ENCODE peak calls at places on chromosomes 16 and 17, in four cellular contexts. One of them, this sample, is unnamed.

GRCh38 chr17:44409309-44410028 is 20.0 kb upstream of the ITGA2B start:
- DNase-seq in stomach: no peak
- DNase-seq in left ventricle myocardium inferior: no peak
- DNase-seq in fibroblast of mammary gland: no peak
- DNase-seq in this sample: no peak

GRCh38 chr17:77160032-77160876 is 19.5 kb downstream of the SEC14L1 start:
- DNase-seq in stomach: no peak
- DNase-seq in left ventricle myocardium inferior: no peak
- DNase-seq in fibroblast of mammary gland: no peak
- DNase-seq in this sample: no peak

GRCh38 chr17:57186231-57187019 is 69.9 kb upstream of the MSI2 start:
- DNase-seq in stomach: no peak
- DNase-seq in left ventricle myocardium inferior: no peak
- DNase-seq in fibroblast of mammary gland: no peak
- DNase-seq in this sample: no peak

GRCh38 chr16:8956265-8957060 is 7.2 kb downstream of the USP7 start:
- DNase-seq in stomach: no peak
- DNase-seq in left ventricle myocardium inferior: no peak
- DNase-seq in fibroblast of mammary gland: no peak
- DNase-seq in this sample: no peak

GRCh38 chr16:79703066-79703465 is 102.5 kb upstream of the MAF start:
- DNase-seq in stomach: no peak
- DNase-seq in left ventricle myocardium inferior: no peak
- DNase-seq in fibroblast of mammary gland: peak; percentile 18
- DNase-seq in this sample: peak; percentile 56

GRCh38 chr16:455453-455852 is 30.0 kb downstream of the RAB11FIP3 start:
- DNase-seq in stomach: no peak
- DNase-seq in left ventricle myocardium inferior: no peak
- DNase-seq in fibroblast of mammary gland: no peak
- DNase-seq in this sample: no peak

GRCh38 chr16:19502395-19503131 is 19.3 kb downstream of the GDE1 start:
- DNase-seq in stomach: peak; percentile 80
- DNase-seq in left ventricle myocardium inferior: peak; percentile 36
- DNase-seq in fibroblast of mammary gland: peak; percentile 79
- DNase-seq in this sample: peak; percentile 71

GRCh38 chr17:16915752-16916556 is 56.0 kb downstream of the TNFRSF13B start:
- DNase-seq in stomach: peak; percentile 67
- DNase-seq in left ventricle myocardium inferior: peak; percentile 40
- DNase-seq in fibroblast of mammary gland: peak; percentile 44
- DNase-seq in this sample: peak; percentile 50

GRCh38 chr17:62704381-62704971 is 77.0 kb downstream of the MRC2 start:
- DNase-seq in stomach: peak; percentile 34
- DNase-seq in left ventricle myocardium inferior: no peak
- DNase-seq in fibroblast of mammary gland: peak; percentile 64
- DNase-seq in this sample: peak; percentile 82

GRCh38 chr16:58882292-58882691 is 148.2 kb upstream of the GOT2 start:
- DNase-seq in stomach: no peak
- DNase-seq in left ventricle myocardium inferior: no peak
- DNase-seq in fibroblast of mammary gland: no peak
- DNase-seq in this sample: no peak

GRCh38 chr17:77881545-77881944 is 77.0 kb upstream of the TNRC6C start:
- DNase-seq in stomach: peak; percentile 67
- DNase-seq in left ventricle myocardium inferior: peak; percentile 90
- DNase-seq in fibroblast of mammary gland: peak; percentile 82
- DNase-seq in this sample: no peak

GRCh38 chr16:87048038-87048743 is 269.0 kb downstream of the C16orf95 start:
- DNase-seq in stomach: no peak
- DNase-seq in left ventricle myocardium inferior: no peak
- DNase-seq in fibroblast of mammary gland: no peak
- DNase-seq in this sample: no peak

GRCh38 chr17:32206816-32207215 is 58.8 kb upstream of the RHBDL3 start:
- DNase-seq in stomach: no peak
- DNase-seq in left ventricle myocardium inferior: no peak
- DNase-seq in fibroblast of mammary gland: peak; percentile 33
- DNase-seq in this sample: no peak

GRCh38 chr17:40490289-40490853 is 11.1 kb downstream of the TNS4 start:
- DNase-seq in stomach: no peak
- DNase-seq in left ventricle myocardium inferior: peak; percentile 42
- DNase-seq in fibroblast of mammary gland: peak; percentile 80
- DNase-seq in this sample: peak; percentile 82

GRCh38 chr17:73424571-73424970 is 112.8 kb upstream of the CDC42EP4 start:
- DNase-seq in stomach: no peak
- DNase-seq in left ventricle myocardium inferior: no peak
- DNase-seq in fibroblast of mammary gland: no peak
- DNase-seq in this sample: no peak

GRCh38 chr16:324451-325334 is 27.8 kb downstream of the AXIN1 start:
- DNase-seq in stomach: no peak
- DNase-seq in left ventricle myocardium inferior: peak; percentile 33
- DNase-seq in fibroblast of mammary gland: no peak
- DNase-seq in this sample: no peak

GRCh38 chr17:3678095-3678820 is 9.6 kb downstream of the EMC6 start:
- DNase-seq in stomach: no peak
- DNase-seq in left ventricle myocardium inferior: no peak
- DNase-seq in fibroblast of mammary gland: peak; percentile 71
- DNase-seq in this sample: no peak

GRCh38 chr16:13110124-13110796 is 208.9 kb downstream of the SHISA9 start:
- DNase-seq in stomach: no peak
- DNase-seq in left ventricle myocardium inferior: no peak
- DNase-seq in fibroblast of mammary gland: peak; percentile 75
- DNase-seq in this sample: peak; percentile 3

GRCh38 chr17:45826919-45827628 is 17.6 kb upstream of the SPPL2C start:
- DNase-seq in stomach: no peak
- DNase-seq in left ventricle myocardium inferior: no peak
- DNase-seq in fibroblast of mammary gland: no peak
- DNase-seq in this sample: no peak

GRCh38 chr16:4505356-4506153 is 29.4 kb downstream of the HMOX2 start:
- DNase-seq in stomach: peak; percentile 54
- DNase-seq in left ventricle myocardium inferior: no peak
- DNase-seq in fibroblast of mammary gland: no peak
- DNase-seq in this sample: no peak

GRCh38 chr17:57957886-57958285 is 2.7 kb upstream of the CUEDC1 start:
- DNase-seq in stomach: no peak
- DNase-seq in left ventricle myocardium inferior: no peak
- DNase-seq in fibroblast of mammary gland: no peak
- DNase-seq in this sample: no peak

GRCh38 chr16:26345951-26346350 is 654.2 kb downstream of the HS3ST4 start:
- DNase-seq in stomach: no peak
- DNase-seq in left ventricle myocardium inferior: no peak
- DNase-seq in fibroblast of mammary gland: no peak
- DNase-seq in this sample: no peak

GRCh38 chr16:12119562-12119961 is 143.0 kb downstream of the SNX29 start:
- DNase-seq in stomach: peak; percentile 50
- DNase-seq in left ventricle myocardium inferior: peak; percentile 27
- DNase-seq in fibroblast of mammary gland: no peak
- DNase-seq in this sample: peak; percentile 46

GRCh38 chr17:1582374-1582773 is 19.8 kb upstream of the PITPNA start:
- DNase-seq in stomach: no peak
- DNase-seq in left ventricle myocardium inferior: no peak
- DNase-seq in fibroblast of mammary gland: no peak
- DNase-seq in this sample: no peak

GRCh38 chr17:3886776-3887175 is 6.1 kb downstream of the CAMKK1 start:
- DNase-seq in stomach: no peak
- DNase-seq in left ventricle myocardium inferior: no peak
- DNase-seq in fibroblast of mammary gland: no peak
- DNase-seq in this sample: no peak

GRCh38 chr17:68820476-68820824 is 134.7 kb downstream of the ABCA8 start:
- DNase-seq in stomach: no peak
- DNase-seq in left ventricle myocardium inferior: no peak
- DNase-seq in fibroblast of mammary gland: no peak
- DNase-seq in this sample: no peak

DNA sequence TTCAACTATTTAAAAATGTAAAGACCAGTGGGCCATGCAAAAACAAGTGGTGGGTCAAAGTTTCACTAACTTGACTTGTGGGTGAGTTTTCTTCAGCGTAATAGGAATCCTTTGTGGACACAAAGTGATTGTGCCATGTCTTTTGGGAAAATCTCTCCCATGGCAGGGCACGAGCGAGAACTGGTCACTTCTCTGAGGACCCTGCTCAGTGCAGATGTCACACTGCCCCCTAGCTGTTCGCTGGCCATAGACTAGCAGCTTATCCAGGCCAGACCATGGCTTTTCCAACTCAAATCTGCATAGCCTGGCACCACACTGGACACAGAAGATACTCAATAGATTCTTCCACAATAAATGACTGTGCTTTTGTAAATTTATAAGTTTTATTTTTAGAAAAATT is 306.0 kb upstream of the CCL2 start:
- DNase-seq in stomach: no peak
- DNase-seq in left ventricle myocardium inferior: no peak
- DNase-seq in fibroblast of mammary gland: no peak
- DNase-seq in this sample: no peak
- TF ChIP-seq CTCF in stomach: no peak
- TF ChIP-seq CTCF in left ventricle myocardium inferior: peak; percentile 32
- TF ChIP-seq CTCF in fibroblast of mammary gland: peak; percentile 23
- TF ChIP-seq CTCF in this sample: no peak

GRCh38 chr17:61463068-61463980 is 11.1 kb downstream of the TBX4 start:
- DNase-seq in stomach: no peak
- DNase-seq in left ventricle myocardium inferior: no peak
- DNase-seq in fibroblast of mammary gland: no peak
- DNase-seq in this sample: no peak
- TF ChIP-seq CTCF in stomach: no peak
- TF ChIP-seq CTCF in left ventricle myocardium inferior: no peak
- TF ChIP-seq CTCF in fibroblast of mammary gland: no peak
- TF ChIP-seq CTCF in this sample: no peak

DNA sequence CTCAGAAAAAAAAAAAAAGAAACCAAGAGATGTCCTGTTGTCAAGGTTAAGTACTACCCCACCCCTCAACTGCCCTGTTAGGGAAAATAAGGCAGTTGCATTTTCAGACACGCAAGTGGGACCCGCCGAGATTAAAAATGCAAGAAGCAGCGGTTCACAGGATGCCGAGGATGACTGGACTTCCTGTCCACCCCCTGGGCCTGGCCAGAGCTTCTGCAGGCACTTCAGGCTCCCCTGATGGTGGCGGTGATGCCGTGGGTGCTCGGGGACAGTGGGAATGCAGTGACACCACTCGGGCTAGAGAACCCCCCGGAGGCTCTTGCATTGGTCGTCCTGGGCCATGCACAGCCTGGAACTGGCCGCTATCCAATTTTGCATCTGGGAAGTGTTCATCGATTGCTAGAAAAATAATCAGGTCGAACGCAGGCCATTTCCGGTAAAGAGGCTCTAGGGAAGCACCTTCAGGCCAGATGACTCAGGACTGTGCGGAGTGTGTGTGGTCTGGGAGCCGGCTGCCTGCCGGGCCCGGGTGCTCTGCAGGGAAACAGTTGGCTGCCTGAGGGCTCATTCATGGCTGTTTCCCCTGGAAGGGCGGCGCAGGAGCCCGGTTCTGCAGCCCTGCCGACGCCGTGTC is 13.4 kb upstream of the CRISPLD2 start:
- DNase-seq in stomach: peak; percentile 42
- DNase-seq in left ventricle myocardium inferior: peak; percentile 52
- DNase-seq in fibroblast of mammary gland: peak; percentile 89
- DNase-seq in this sample: no peak
- TF ChIP-seq CTCF in stomach: no peak
- TF ChIP-seq CTCF in left ventricle myocardium inferior: no peak
- TF ChIP-seq CTCF in fibroblast of mammary gland: no peak
- TF ChIP-seq CTCF in this sample: no peak

GRCh38 chr17:80414803-80415625 is at the start of gene ENDOV:
- DNase-seq in stomach: peak; percentile 95
- DNase-seq in left ventricle myocardium inferior: peak; percentile 94
- DNase-seq in fibroblast of mammary gland: peak; percentile 88
- DNase-seq in this sample: peak; percentile 73
- TF ChIP-seq CTCF in stomach: no peak
- TF ChIP-seq CTCF in left ventricle myocardium inferior: no peak
- TF ChIP-seq CTCF in fibroblast of mammary gland: no peak
- TF ChIP-seq CTCF in this sample: no peak

DNA sequence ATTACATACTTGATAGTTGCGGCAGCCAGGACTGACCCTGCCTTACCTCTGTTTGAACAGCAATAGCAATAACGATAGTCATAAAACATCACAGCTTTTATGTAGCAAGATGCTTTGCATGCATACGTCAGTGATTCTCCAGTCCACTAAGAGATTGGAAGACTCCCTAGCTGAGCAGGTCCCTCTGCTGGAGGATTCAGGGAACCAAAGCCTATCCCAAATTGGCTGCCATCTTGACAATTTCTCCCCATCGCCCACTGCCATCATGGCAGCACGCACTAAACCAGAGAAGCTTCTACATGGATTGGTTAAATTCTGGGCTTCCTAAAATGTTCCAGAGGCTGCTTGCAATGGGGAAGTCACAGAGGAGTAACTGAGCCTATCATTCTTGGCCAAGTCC is 360.6 kb upstream of the XYLT1 start:
- DNase-seq in stomach: no peak
- DNase-seq in left ventricle myocardium inferior: no peak
- DNase-seq in fibroblast of mammary gland: peak; percentile 59
- DNase-seq in this sample: no peak
- TF ChIP-seq CTCF in stomach: no peak
- TF ChIP-seq CTCF in left ventricle myocardium inferior: no peak
- TF ChIP-seq CTCF in fibroblast of mammary gland: peak; percentile 45
- TF ChIP-seq CTCF in this sample: no peak

DNA sequence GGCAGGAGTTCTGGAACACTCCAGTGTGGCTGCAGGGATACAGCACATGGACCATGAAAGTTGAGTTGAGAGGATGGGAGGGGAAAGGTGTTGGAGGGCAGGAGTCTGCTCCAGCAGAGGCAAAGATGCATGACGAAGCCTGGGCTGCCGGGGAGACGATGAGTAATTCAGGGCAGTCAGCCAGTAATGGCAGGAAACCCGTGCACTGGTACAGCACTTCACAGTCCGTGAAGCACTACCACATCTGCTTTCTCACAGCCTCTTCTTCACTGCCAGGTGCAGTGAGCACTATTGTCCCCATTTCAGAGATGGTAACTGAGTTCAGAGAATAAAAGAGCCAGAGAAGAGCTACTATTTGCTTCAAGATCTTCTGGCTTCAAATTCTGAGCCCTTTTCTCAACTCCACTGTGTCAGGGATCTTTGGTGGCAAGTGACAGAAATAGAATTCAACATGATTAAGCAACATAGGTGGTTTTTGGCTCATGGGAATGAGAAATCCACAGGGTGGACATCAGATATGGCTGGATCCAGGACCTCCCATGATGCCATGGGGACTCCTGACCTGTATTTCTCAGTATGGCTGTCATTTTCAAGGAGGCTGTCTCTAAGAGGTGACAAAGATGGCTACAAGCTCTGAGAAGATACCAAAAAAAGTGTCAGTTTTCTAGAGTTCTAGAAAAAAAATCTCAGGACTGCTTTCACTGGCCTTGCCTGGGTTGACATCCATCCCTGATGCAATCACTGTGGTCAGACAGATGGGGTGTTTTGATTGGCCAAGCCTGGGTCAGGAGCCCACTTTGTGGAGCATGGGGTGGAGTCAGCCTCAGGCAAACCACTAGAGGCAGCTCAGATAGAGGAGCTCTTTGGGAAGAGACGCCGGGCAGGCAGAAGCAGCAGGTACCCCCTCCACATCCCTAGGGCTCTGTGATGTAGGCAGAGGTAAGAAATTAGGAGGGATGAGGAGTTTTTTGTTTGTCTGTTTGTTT is 24.7 kb downstream of the IL21R start:
- DNase-seq in stomach: peak; percentile 26
- DNase-seq in left ventricle myocardium inferior: no peak
- DNase-seq in fibroblast of mammary gland: peak; percentile 96
- DNase-seq in this sample: peak; percentile 90
- TF ChIP-seq CTCF in stomach: no peak
- TF ChIP-seq CTCF in left ventricle myocardium inferior: no peak
- TF ChIP-seq CTCF in fibroblast of mammary gland: no peak
- TF ChIP-seq CTCF in this sample: no peak

GRCh38 chr17:9330140-9330902 is 245.3 kb downstream of the STX8 start:
- DNase-seq in stomach: no peak
- DNase-seq in left ventricle myocardium inferior: no peak
- DNase-seq in fibroblast of mammary gland: no peak
- DNase-seq in this sample: no peak
- TF ChIP-seq CTCF in stomach: no peak
- TF ChIP-seq CTCF in left ventricle myocardium inferior: no peak
- TF ChIP-seq CTCF in fibroblast of mammary gland: no peak
- TF ChIP-seq CTCF in this sample: no peak